ENCODE peak calls at places on chromosomes 11 and 22, in eight cellular contexts. R is transverse colon, X is ovary, E is tibial nerve, S is HFFc6, U is heart right ventricle, T is AG10803, Y is progenitor cell of endocrine pancreas. I is an unnamed sample.

GRCh38 chr11:119788911-119789560 is 60.0 kb upstream of the NECTIN1 start:
- DNase-seq in R (no peak), X (no peak), E (no peak), S (no peak), U (no peak), T (no peak), Y (no peak), I (no peak)

GRCh38 chr11:71202966-71203365 is 49.4 kb downstream of the SHANK2 start:
- DNase-seq in R (no peak), X (no peak), E (no peak), S (no peak), U (no peak), T (no peak), Y (no peak), I (no peak)

GRCh38 chr11:116500833-116501622 is 271.8 kb downstream of the BUD13 start:
- DNase-seq in R (no peak), X (no peak), E (no peak), S (no peak), U (no peak), T (no peak), Y (no peak), I (no peak)

GRCh38 chr22:45476814-45477213 is 25.9 kb upstream of the FBLN1 start:
- DNase-seq in R (no peak), X (peak; percentile 58), E (no peak), S (peak; percentile 21), U (no peak), T (peak; percentile 67), Y (no peak), I (no peak)

GRCh38 chr11:70696076-70696475 is 297.7 kb downstream of the CTTN start:
- DNase-seq in R (no peak), X (no peak), E (no peak), S (no peak), U (no peak), T (no peak), Y (no peak), I (no peak)

GRCh38 chr11:119724956-119725355 is 4.0 kb downstream of the NECTIN1 start:
- DNase-seq in R (no peak), X (no peak), E (no peak), S (no peak), U (no peak), T (no peak), Y (no peak), I (no peak)

GRCh38 chr11:12280199-12280837 is 97.1 kb upstream of the PARVA start:
- DNase-seq in R (no peak), X (no peak), E (no peak), S (no peak), U (peak; percentile 2), T (no peak), Y (no peak), I (no peak)

GRCh38 chr22:27881404-27881803 is 37.7 kb downstream of the PITPNB start:
- DNase-seq in R (peak; percentile 35), X (peak; percentile 73), E (no peak), S (no peak), U (no peak), T (peak; percentile 51), Y (no peak), I (no peak)

GRCh38 chr22:48746789-48747425 is 1080.8 kb downstream of the BRD1 start:
- DNase-seq in R (no peak), X (no peak), E (no peak), S (no peak), U (no peak), T (no peak), Y (peak; percentile 3), I (no peak)

GRCh38 chr11:16917941-16918340 is 96.3 kb downstream of the PLEKHA7 start:
- DNase-seq in R (no peak), X (no peak), E (no peak), S (no peak), U (no peak), T (no peak), Y (no peak), I (no peak)

GRCh38 chr22:40178417-40179409 is 988 bp downstream of the TNRC6B start:
- DNase-seq in R (peak; percentile 37), X (no peak), E (no peak), S (peak; percentile 56), U (no peak), T (peak; percentile 55), Y (no peak), I (no peak)

GRCh38 chr22:28903719-28904118 is 20.3 kb downstream of the ZNRF3 start:
- DNase-seq in R (no peak), X (peak; percentile 43), E (no peak), S (no peak), U (peak; percentile 33), T (no peak), Y (no peak), I (no peak)

GRCh38 chr22:50275181-50276055 is 5.2 kb upstream of the MAPK11 start:
- DNase-seq in R (no peak), X (no peak), E (no peak), S (no peak), U (no peak), T (no peak), Y (no peak), I (no peak)

GRCh38 chr11:117693344-117693743 is 103.7 kb downstream of the DSCAML1 start:
- DNase-seq in R (no peak), X (no peak), E (no peak), S (no peak), U (no peak), T (no peak), Y (no peak), I (no peak)

GRCh38 chr11:117688255-117688797 is 108.7 kb downstream of the DSCAML1 start:
- DNase-seq in R (no peak), X (no peak), E (no peak), S (no peak), U (no peak), T (no peak), Y (no peak), I (no peak)

GRCh38 chr11:117691501-117691900 is 105.5 kb downstream of the DSCAML1 start:
- DNase-seq in R (no peak), X (no peak), E (no peak), S (no peak), U (no peak), T (no peak), Y (no peak), I (no peak)

GRCh38 chr11:117690484-117691205 is 106.4 kb downstream of the DSCAML1 start:
- DNase-seq in R (no peak), X (no peak), E (no peak), S (no peak), U (no peak), T (no peak), Y (no peak), I (no peak)

DNA sequence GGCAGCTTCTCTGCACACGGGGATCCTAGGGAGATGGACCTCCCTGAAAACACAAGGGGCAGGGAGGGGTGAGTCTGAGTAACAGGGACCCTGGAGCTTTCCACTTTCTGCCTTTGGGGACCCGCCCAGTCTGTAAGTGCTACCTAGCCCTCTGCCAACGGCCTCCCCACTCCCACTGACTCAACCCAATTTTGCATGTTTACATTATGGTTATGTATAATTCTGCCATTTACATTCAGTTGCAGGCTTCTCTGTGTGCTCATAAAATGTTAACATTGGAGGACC is 105.9 kb downstream of the DSCAML1 start:
- DNase-seq in R (no peak), X (no peak), E (no peak), S (no peak), U (no peak), T (no peak), Y (no peak), I (no peak)
- TF ChIP-seq CTCF in R (no peak), X (no peak), E (no peak), S (no peak), U (no peak), T (no peak), Y (no peak), I (no peak)

DNA sequence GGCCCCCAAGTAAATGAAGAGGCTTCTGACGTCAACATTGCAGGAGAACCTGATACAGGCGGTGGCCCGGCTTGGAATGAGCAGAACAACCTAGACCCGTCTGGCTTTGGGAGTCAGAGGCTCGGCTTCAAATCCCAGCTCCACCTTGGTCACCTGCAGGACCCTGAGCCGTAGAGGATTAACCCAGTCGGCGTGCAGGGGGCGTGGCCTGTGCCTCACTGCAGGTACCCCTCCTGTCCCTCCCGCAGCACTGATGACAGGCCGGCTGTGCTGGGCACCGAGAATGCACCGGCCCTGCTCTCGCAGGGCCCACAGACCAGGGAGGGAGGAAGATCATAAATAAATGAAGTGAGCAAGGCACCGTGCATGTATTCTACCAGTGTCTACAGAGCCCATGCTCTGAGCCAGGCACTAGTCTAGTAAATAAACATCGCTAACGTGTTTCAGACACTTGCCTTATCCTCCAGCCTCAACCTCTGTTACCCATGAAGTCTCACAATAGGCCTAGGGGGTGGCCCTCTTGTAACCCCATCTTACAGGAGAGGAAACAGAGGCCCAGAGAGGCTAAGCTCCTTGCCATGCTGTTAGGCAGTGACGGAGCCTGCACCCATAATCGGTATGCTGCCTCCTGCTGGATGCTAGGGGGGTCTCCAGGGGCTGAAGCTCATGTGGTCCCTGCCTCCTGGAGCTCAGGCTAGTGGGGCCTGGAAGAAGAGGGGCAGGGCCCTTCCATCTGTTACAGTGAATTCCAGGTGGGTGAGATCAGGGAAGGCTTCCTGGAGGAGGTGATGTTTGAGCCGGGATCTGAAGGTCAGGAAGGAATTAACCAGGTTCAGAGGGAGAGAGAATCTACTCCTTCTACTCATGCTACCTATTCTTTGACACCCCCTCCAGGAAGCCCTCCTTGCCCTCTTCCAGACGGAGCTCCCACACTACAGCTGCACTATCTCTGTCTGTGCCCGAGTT is 53.4 kb downstream of the RTL6 start:
- DNase-seq in R (no peak), X (no peak), E (no peak), S (no peak), U (no peak), T (no peak), Y (no peak), I (no peak)
- TF ChIP-seq CTCF in R (no peak), X (no peak), E (no peak), S (peak; percentile 62), U (no peak), T (no peak), Y (peak; percentile 49), I (no peak)

DNA sequence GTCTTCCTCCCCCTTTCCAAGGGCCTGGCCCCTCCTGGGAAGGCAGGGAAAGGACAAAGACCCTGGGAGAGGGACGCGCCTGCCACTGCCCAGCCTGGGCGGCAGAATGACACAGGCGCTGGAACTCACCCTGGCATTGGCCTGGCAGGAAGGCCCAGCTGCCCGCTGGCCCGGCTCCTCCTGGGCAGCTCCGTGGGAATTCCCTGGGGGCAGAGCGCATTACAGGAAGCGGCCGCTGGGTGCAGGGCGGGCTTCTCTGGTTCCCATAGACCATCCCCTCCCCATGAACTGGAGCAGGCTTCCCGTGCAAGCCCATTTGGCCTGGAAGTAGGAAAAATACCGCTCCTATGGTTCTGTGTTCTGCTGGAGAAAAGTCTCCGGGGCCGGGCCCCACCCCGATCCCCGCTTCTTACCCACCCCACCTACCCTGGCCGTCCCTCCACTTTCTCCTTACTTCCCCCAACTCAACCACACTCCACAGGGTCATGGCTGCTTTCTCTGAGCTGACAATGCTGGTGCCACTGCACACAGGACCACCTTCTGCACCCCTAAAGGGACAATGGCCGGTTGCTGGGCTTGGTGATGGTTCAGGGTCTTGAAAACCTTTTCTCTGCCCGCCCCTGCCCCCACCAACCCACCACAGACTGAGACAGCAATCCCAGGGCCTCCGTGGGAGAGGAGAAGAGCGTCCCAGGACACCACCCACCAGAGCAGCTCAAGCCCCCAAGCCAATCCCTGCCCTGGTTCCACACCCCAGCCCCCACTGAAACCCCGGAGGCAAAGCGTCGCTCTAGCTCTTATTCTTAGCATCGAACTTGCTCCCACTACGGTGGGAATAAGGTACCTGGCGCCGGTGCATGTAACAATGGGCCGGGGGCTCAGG is 58.9 kb downstream of the LINC01488 start:
- DNase-seq in R (no peak), X (peak; percentile 20), E (no peak), S (no peak), U (peak; percentile 59), T (no peak), Y (no peak), I (peak; percentile 51)
- TF ChIP-seq CTCF in R (no peak), X (no peak), E (no peak), S (no peak), U (no peak), T (no peak), Y (no peak), I (peak; percentile 15)

GRCh38 chr11:133403900-133404299 is 128.4 kb downstream of the OPCML start:
- DNase-seq in R (no peak), X (no peak), E (no peak), S (no peak), U (no peak), T (no peak), Y (no peak), I (no peak)
- TF ChIP-seq CTCF in R (no peak), X (no peak), E (no peak), S (no peak), U (no peak), T (no peak), Y (peak; percentile 33), I (peak; percentile 8)